ENCODE peak calls at places on chromosomes 1 and 21, in ten cellular contexts. Y, S, Z, O, W, G, X, T, F and M are unnamed samples.

GRCh38 chr1:244414543-244414942 is 37.2 kb downstream of the ADSS2 start:
- DNase-seq in Y (no peak), S (no peak), Z (peak; percentile 56), O (peak; percentile 66), W (no peak), G (no peak), X (no peak), T (peak; percentile 85), F (peak; percentile 78), M (peak; percentile 77)

GRCh38 chr1:75079535-75080290 is 54.5 kb upstream of the LHX8 start:
- DNase-seq in Y (peak; percentile 34), S (no peak), Z (no peak), O (no peak), W (no peak), G (no peak), X (no peak), T (no peak), F (no peak), M (no peak)

GRCh38 chr1:154895779-154896178 is 25.7 kb upstream of the KCNN3 start:
- DNase-seq in Y (peak; percentile 54), S (no peak), Z (no peak), O (no peak), W (no peak), G (no peak), X (no peak), T (no peak), F (no peak), M (peak; percentile 42)

GRCh38 chr21:33871171-33871570 is 44.4 kb downstream of the ATP5PO start:
- DNase-seq in Y (no peak), S (no peak), Z (no peak), O (peak; percentile 19), W (no peak), G (no peak), X (no peak), T (peak; percentile 37), F (no peak), M (peak; percentile 61)

GRCh38 chr1:153616144-153616884 is at the start of gene S100A14:
- DNase-seq in Y (no peak), S (no peak), Z (no peak), O (no peak), W (no peak), G (no peak), X (no peak), T (no peak), F (no peak), M (no peak)

GRCh38 chr1:35931424-35932157 is 686 bp downstream of the AGO3 start:
- DNase-seq in Y (no peak), S (no peak), Z (no peak), O (peak; percentile 13), W (peak; percentile 72), G (no peak), X (no peak), T (peak; percentile 6), F (peak; percentile 46), M (no peak)

GRCh38 chr1:60066001-60066400 is 7.6 kb downstream of the C1orf87 start:
- DNase-seq in Y (no peak), S (no peak), Z (peak; percentile 71), O (no peak), W (no peak), G (no peak), X (no peak), T (peak; percentile 89), F (peak; percentile 80), M (peak; percentile 59)

GRCh38 chr1:99525313-99525712 is 120.6 kb upstream of the PALMD start:
- DNase-seq in Y (no peak), S (no peak), Z (no peak), O (no peak), W (no peak), G (no peak), X (no peak), T (no peak), F (peak; percentile 7), M (no peak)

GRCh38 chr1:15696956-15697521 is 12.9 kb downstream of the PLEKHM2 start:
- DNase-seq in Y (no peak), S (no peak), Z (no peak), O (no peak), W (peak; percentile 94), G (no peak), X (no peak), T (no peak), F (no peak), M (no peak)

GRCh38 chr1:235411489-235412486 is 44.6 kb downstream of the TBCE start:
- DNase-seq in Y (peak; percentile 49), S (no peak), Z (no peak), O (no peak), W (no peak), G (no peak), X (no peak), T (peak; percentile 16), F (peak; percentile 44), M (no peak)

GRCh38 chr1:9066945-9067807 is 2.3 kb downstream of the SLC2A5 start:
- DNase-seq in Y (no peak), S (no peak), Z (peak; percentile 91), O (peak; percentile 73), W (no peak), G (peak; percentile 82), X (peak; percentile 56), T (peak; percentile 96), F (peak; percentile 95), M (peak; percentile 93)

GRCh38 chr1:202765726-202766125 is 42.5 kb downstream of the KDM5B start:
- DNase-seq in Y (no peak), S (no peak), Z (no peak), O (no peak), W (no peak), G (no peak), X (no peak), T (peak; percentile 16), F (peak; percentile 74), M (peak; percentile 17)

DNA sequence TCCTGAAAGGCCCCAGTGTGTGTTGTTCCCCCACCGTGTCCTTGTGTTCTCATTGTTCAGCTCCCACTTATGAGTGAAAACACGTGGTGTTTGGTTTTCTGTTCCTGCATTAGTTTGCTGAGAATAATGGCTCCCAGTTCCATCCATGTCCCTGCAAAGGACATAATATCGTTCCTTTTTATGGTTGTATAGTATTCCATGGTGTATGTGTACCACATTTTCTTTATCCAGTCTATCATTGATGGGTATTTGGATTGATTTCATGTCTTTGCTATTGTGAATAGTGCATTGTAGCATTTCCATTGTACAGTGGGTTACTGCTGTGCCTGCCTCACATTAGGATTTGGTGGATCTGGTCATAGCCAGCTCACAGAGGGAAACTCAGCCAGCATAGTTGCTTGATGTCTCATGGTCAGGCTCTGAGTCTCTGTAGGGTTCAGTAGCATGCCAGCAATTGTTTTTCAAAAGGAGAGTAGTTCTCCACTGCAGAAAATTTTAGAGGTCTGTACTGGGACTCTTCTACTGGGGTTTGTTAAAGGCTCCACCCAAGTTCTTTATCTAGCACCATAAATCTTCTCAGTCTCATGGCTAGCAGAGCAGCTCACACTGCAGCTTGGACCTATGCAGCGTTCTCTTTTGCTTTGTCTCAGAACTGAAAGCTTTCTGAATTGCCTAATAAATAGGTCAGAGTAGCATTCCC is 41.0 kb downstream of the RUNX3 start:
- DNase-seq in Y (no peak), S (no peak), Z (peak; percentile 3), O (peak; percentile 29), W (no peak), G (no peak), X (no peak), T (peak; percentile 67), F (peak; percentile 91), M (peak; percentile 29)
- H3K4me3 ChIP-seq in Y (no peak overlapping the region), S (no peak overlapping the region), Z (no peak overlapping the region), O (no peak overlapping the region), W (no peak overlapping the region), G (no peak overlapping the region), X (no peak overlapping the region), T (no peak overlapping the region), F (no peak overlapping the region), M (no peak overlapping the region)

DNA sequence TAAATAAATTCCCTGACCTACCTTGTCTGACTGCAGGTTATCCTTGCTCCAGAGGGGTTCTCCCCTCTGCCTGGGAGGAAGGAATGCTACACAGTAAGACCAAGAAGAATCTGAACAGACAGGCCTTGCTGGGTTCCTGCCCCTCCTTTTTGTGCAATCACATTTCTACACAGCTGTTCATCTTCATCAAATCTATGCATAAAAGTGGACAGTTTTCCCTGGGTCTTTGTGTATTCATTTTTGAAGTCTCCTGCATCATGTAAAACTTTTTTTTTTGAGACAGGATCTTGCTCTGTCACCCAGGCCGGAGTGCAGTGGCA is 50.6 kb downstream of the DNTTIP2 start:
- DNase-seq in Y (no peak), S (no peak), Z (no peak), O (no peak), W (no peak), G (no peak), X (no peak), T (no peak), F (no peak), M (no peak)
- H3K4me3 ChIP-seq in Y (no peak overlapping the region), S (no peak overlapping the region), Z (no peak overlapping the region), O (no peak overlapping the region), W (no peak overlapping the region), G (no peak overlapping the region), X (no peak overlapping the region), T (no peak overlapping the region), F (no peak overlapping the region), M (no peak overlapping the region)

GRCh38 chr1:156689035-156689959 is 12.1 kb upstream of the NES start:
- DNase-seq in Y (peak; percentile 96), S (no peak), Z (peak; percentile 64), O (peak; percentile 79), W (peak; percentile 93), G (peak; percentile 76), X (peak; percentile 63), T (peak; percentile 88), F (peak; percentile 90), M (peak; percentile 81)
- H3K4me3 ChIP-seq in Y (peak overlapping the region; percentile 39), S (peak overlapping the region; percentile 11), Z (peak overlapping the region; percentile 19), O (peak overlapping the region; percentile 10), W (no peak overlapping the region), G (peak overlapping the region; percentile 48), X (peak overlapping the region; percentile 21), T (peak overlapping the region; percentile 8), F (peak overlapping the region; percentile 61), M (peak overlapping the region; percentile 21)

GRCh38 chr1:156892190-156893047 is 1.1 kb upstream of the PEAR1 start:
- DNase-seq in Y (peak; percentile 99), S (peak; percentile 90), Z (peak; percentile 53), O (peak; percentile 88), W (peak; percentile 94), G (peak; percentile 93), X (peak; percentile 59), T (peak; percentile 83), F (peak; percentile 94), M (peak; percentile 90)
- H3K4me3 ChIP-seq in Y (peak overlapping the region; percentile 54), S (no peak overlapping the region), Z (peak overlapping the region; percentile 27), O (peak overlapping the region; percentile 32), W (no peak overlapping the region), G (peak overlapping the region; percentile 68), X (no peak overlapping the region), T (peak overlapping the region; percentile 17), F (peak overlapping the region; percentile 59), M (peak overlapping the region; percentile 30)

GRCh38 chr1:185733818-185734709 is at the start of gene HMCN1:
- DNase-seq in Y (peak; percentile 64), S (peak; percentile 66), Z (no peak), O (peak; percentile 68), W (no peak), G (peak; percentile 78), X (peak; percentile 18), T (peak; percentile 72), F (peak; percentile 82), M (peak; percentile 56)
- H3K4me3 ChIP-seq in Y (peak within 1 kb of the TSS; percentile 37), S (peak within 1 kb of the TSS; percentile 64), Z (peak within 1 kb of the TSS; percentile 51), O (peak within 1 kb of the TSS; percentile 63), W (no peak within 1 kb of the TSS), G (peak within 1 kb of the TSS; percentile 69), X (peak within 1 kb of the TSS; percentile 58), T (peak within 1 kb of the TSS; percentile 63), F (peak within 1 kb of the TSS; percentile 73), M (peak within 1 kb of the TSS; percentile 61)